ENCODE peak calls at places on chromosome 20, in five cellular contexts. R is A549, F is HepG2, L is K562, X is GM12878. W is an unnamed sample.

GRCh38 chr20:5848711-5849505 is 98.7 kb downstream of the SHLD1 start:
- DNase-seq in R (no peak), F (no peak), L (no peak), X (peak), W (no peak)

GRCh38 chr20:25271486-25272222 is 23.8 kb downstream of the PYGB start:
- DNase-seq in R (no peak), F (no peak), L (no peak), X (no peak), W (no peak)

GRCh38 chr20:18738055-18738454 is 75.5 kb upstream of the SCP2D1 start:
- DNase-seq in R (no peak), F (no peak), L (peak), X (no peak), W (no peak)

GRCh38 chr20:38168791-38169589 is 3.9 kb upstream of the TGM2 start:
- DNase-seq in R (no peak), F (peak), L (no peak), X (no peak), W (no peak)

GRCh38 chr20:59583428-59584277 is 20.7 kb upstream of the PHACTR3 start:
- DNase-seq in R (no peak), F (no peak), L (no peak), X (no peak), W (no peak)

GRCh38 chr20:50646483-50646996 is 44.8 kb downstream of the RIPOR3 start:
- DNase-seq in R (no peak), F (no peak), L (no peak), X (no peak), W (no peak)

GRCh38 chr20:49833483-49833882 is 20.9 kb downstream of the SLC9A8 start:
- DNase-seq in R (no peak), F (no peak), L (no peak), X (no peak), W (no peak)

GRCh38 chr20:17500271-17500670 is 30.9 kb downstream of the BFSP1 start:
- DNase-seq in R (no peak), F (no peak), L (no peak), X (no peak), W (no peak)

GRCh38 chr20:62175711-62176110 is 7.1 kb upstream of the MTG2 start:
- DNase-seq in R (no peak), F (no peak), L (no peak), X (no peak), W (no peak)

GRCh38 chr20:15890358-15890982 is 682.8 kb downstream of the KIF16B start:
- DNase-seq in R (no peak), F (no peak), L (no peak), X (no peak), W (no peak)

GRCh38 chr20:64161595-64162238 is 2.5 kb upstream of the MYT1 start:
- DNase-seq in R (peak), F (peak), L (peak), X (no peak), W (peak)

GRCh38 chr20:22567944-22568871 is 16.2 kb downstream of the FOXA2 start:
- DNase-seq in R (no peak), F (no peak), L (no peak), X (no peak), W (peak)

DNA sequence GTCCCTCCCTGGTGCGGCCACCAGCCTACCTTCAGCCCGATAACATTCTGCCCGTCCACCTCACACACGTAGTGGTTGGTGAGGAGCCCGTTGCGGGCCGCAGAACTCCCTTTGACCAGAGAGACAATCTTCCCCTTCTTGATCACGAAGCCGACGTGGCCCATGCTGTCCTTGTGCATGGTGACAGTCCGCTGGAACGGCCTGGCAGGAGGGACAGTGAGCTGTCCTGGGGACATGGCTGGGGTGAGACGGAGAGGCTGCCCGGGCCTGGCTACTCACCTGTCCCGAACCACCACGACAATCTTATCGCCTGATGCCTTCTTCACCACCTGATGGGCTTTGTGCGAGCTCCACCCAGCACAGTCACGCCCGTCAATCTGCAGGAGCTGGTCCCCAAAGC is 16.6 kb downstream of the SDCBP2 start:
- DNase-seq in R (no peak), F (no peak), L (no peak), X (no peak), W (no peak)
- TF ChIP-seq JUNB in R (no peak), F (no peak), L (no peak), X (no peak), W (no peak)

DNA sequence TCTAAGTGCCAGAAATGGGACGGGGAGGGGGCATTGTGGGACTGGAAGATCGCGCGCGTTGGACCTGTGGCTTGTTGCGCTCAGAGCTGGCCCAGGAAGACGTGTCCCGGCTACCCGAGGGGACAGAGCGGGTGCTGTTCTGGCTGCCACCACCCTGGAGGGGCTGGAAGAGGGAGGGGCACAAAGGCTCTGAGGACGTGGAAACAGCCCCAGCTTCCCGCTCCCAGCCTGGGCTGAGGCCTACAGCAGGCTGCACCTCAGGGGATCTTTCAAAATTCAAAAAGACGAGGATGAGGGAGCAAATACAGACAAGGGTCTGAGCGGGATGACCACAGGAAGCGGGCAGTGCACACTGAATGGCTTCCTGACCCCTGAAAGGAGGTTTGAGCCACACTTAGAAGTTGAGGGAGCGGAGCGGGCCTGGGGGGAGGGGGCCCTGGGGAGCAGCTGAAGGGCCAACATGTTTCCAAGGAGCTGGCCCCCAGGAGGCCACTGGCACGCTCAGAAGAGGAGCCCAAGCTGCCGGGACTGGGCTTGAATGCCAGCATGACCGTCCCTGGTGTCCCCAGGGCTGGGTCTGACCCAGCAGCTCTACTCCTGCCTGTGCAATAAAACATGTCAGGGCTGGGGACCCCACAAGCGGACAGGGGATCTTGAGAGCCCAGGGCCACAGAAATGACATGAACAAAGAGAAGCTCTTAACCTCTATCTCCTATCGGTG is 1.3 kb downstream of the OXT start:
- DNase-seq in R (no peak), F (no peak), L (no peak), X (no peak), W (no peak)
- TF ChIP-seq JUNB in R (no peak), F (no peak), L (no peak), X (no peak), W (no peak)

GRCh38 chr20:4815618-4816017 is 93.9 kb downstream of the PRND start:
- DNase-seq in R (no peak), F (no peak), L (no peak), X (no peak), W (no peak)

GRCh38 chr20:4813076-4813838 is 91.5 kb downstream of the PRND start:
- DNase-seq in R (no peak), F (no peak), L (no peak), X (peak), W (no peak)

GRCh38 chr20:4813839-4814695 is 92.4 kb downstream of the PRND start:
- DNase-seq in R (no peak), F (no peak), L (no peak), X (peak), W (peak)

GRCh38 chr20:4812641-4813075 is 90.9 kb downstream of the PRND start:
- DNase-seq in R (no peak), F (no peak), L (no peak), X (no peak), W (no peak)

GRCh38 chr20:4814696-4815252 is 93.1 kb downstream of the PRND start:
- DNase-seq in R (no peak), F (no peak), L (no peak), X (peak), W (no peak)
- TF ChIP-seq JUNB in R (no peak), F (no peak), L (no peak), X (no peak), W (no peak)

DNA sequence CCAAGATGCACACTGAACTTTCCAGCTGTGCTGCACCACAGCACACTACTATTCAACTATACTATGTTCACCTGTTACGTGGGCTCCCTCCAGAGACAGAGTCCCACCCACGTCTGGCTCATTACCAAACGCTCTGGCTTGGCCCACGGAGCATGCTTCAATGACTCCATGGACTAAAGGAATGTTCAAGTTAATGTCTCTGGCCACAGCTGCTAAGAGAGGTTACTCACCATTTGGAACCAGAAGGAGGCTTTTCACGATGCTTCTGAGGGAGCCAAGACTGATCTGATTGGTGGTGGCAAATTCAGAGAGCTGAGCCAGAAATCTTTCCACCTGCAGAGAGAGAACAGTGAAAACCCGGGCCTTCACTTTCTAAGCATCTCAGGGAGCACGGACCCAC is 15.6 kb downstream of the COMMD7 start:
- DNase-seq in R (no peak), F (no peak), L (no peak), X (no peak), W (no peak)
- TF ChIP-seq JUNB in R (no peak), F (no peak), L (no peak), X (no peak), W (no peak)

GRCh38 chr20:14093652-14094051 is 98.3 kb downstream of the MACROD2 start:
- DNase-seq in R (no peak), F (no peak), L (no peak), X (no peak), W (no peak)
- TF ChIP-seq JUNB in R (no peak), F (no peak), L (no peak), X (no peak), W (no peak)

DNA sequence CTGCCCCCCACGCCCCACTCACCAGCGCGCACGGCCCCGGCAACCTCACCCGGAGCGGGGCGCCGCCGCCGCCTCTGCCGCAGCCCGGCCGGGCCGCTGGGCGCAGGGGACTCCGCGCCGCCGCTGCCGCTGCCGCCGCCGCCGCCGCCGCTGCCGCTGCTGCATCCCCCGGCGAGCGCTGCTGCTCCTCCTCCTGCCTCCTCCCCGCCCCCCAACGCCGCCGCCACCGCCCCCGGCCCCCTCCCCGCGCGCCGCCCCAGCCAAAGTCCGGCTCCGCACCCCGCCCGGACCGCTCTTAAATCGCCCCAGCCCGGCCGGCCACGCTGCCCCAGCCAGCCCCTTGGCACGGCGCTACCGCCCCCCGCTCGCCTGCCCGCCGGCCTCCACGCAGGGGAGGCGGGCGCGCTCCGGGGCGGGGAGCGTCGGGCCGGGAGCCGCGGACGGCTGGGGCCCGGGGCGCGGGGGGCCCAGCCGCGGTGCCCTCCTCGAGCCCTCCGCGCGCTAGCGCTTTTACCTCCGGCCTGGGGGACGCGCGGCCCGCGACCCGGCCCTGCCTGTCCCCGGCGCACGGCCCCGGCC is at the start of gene SULF2:
- DNase-seq in R (no peak), F (no peak), L (no peak), X (no peak), W (peak)
- TF ChIP-seq JUNB in R (no peak), F (no peak), L (no peak), X (no peak), W (no peak)

GRCh38 chr20:45822863-45823262 is 4.2 kb downstream of the TNNC2 start:
- DNase-seq in R (no peak), F (no peak), L (no peak), X (no peak), W (peak)
- TF ChIP-seq JUNB in R (no peak), F (no peak), L (no peak), X (no peak), W (no peak)

GRCh38 chr20:14865169-14865568 is 527.8 kb upstream of the FLRT3 start:
- DNase-seq in R (no peak), F (no peak), L (no peak), X (no peak), W (no peak)
- TF ChIP-seq JUNB in R (no peak), F (no peak), L (no peak), X (no peak), W (no peak)

GRCh38 chr20:2799688-2800589 is 488 bp downstream of the CPXM1 start:
- DNase-seq in R (no peak), F (no peak), L (no peak), X (no peak), W (peak)
- TF ChIP-seq JUNB in R (no peak), F (no peak), L (no peak), X (no peak), W (no peak)

W was measured in GM23338.